ENCODE peak calls at places on chromosome 14, in four cellular contexts. G, E, P and I are unnamed samples.

GRCh38 chr14:35336171-35337073 is 44.2 kb downstream of the PSMA6 start:
- DNase-seq in G (peak; percentile 99), E (peak; percentile 88), P (peak; percentile 98), I (peak; percentile 64)

GRCh38 chr14:54935958-54936357 is 33.3 kb upstream of the GCH1 start:
- DNase-seq in G (peak; percentile 5), E (no peak), P (no peak), I (no peak)

GRCh38 chr14:34233619-34234018 is 228.4 kb downstream of the SPTSSA start:
- DNase-seq in G (no peak), E (no peak), P (no peak), I (no peak)

GRCh38 chr14:60650382-60650961 is 1.2 kb upstream of the SIX1 start:
- DNase-seq in G (no peak), E (no peak), P (no peak), I (no peak)

GRCh38 chr14:64734990-64735389 is 30.8 kb downstream of the PLEKHG3 start:
- DNase-seq in G (no peak), E (no peak), P (no peak), I (no peak)

GRCh38 chr14:65910108-65910507 is 497.6 kb downstream of the FUT8 start:
- DNase-seq in G (no peak), E (no peak), P (peak; percentile 35), I (no peak)

GRCh38 chr14:37985826-37986470 is 221.8 kb upstream of the SSTR1 start:
- DNase-seq in G (peak; percentile 77), E (peak; percentile 18), P (peak; percentile 55), I (no peak)

GRCh38 chr14:68190032-68190431 is 370.5 kb downstream of the RAD51B start:
- DNase-seq in G (no peak), E (no peak), P (no peak), I (no peak)

GRCh38 chr14:59069455-59069854 is 119.0 kb upstream of the DAAM1 start:
- DNase-seq in G (peak; percentile 77), E (no peak), P (no peak), I (no peak)

GRCh38 chr14:103319422-103319821 is 14.6 kb upstream of the EIF5 start:
- DNase-seq in G (no peak), E (no peak), P (no peak), I (no peak)
- TF ChIP-seq PHF8 in G (no peak), E (no peak), P (no peak), I (no peak)

GRCh38 chr14:103742499-103743255 is 27.1 kb downstream of the ZFYVE21 start:
- DNase-seq in G (no peak), E (no peak), P (no peak), I (no peak)

GRCh38 chr14:103743691-103744090 is 28.1 kb downstream of the ZFYVE21 start:
- DNase-seq in G (no peak), E (no peak), P (no peak), I (no peak)

GRCh38 chr14:103744621-103745395 is 29.2 kb downstream of the ZFYVE21 start:
- DNase-seq in G (no peak), E (no peak), P (no peak), I (no peak)

GRCh38 chr14:103746706-103747105 is 31.1 kb downstream of the ZFYVE21 start:
- DNase-seq in G (no peak), E (peak; percentile 31), P (no peak), I (no peak)

DNA sequence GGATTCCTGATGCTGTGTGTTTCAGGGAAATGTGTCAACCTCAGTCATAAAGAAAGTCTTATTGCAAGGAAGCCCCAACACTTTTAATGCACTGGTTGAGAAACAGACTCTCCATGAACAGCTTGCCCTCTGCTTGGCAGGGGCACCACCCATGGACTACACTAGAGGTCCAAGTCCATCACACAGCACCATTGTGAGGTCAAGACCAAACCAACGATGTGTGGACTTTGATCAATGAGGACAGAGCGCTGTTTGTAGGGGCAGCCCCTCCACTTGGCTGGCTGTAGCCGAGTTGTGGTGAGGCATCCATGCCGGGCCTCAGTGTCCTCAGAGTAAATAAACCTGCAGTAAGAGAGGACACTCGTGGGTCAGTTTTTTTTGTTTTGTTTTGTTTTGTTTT is 29.8 kb downstream of the ZFYVE21 start:
- DNase-seq in G (peak; percentile 61), E (no peak), P (no peak), I (no peak)
- H3K27ac ChIP-seq in G (no peak overlapping the region), E (no peak overlapping the region), P (no peak overlapping the region), I (no peak overlapping the region)

GRCh38 chr14:75578786-75579781 is 664 bp downstream of the FLVCR2 start:
- DNase-seq in G (peak; percentile 31), E (peak; percentile 3), P (peak; percentile 52), I (no peak)
- TF ChIP-seq PHF8 in G (no peak), E (no peak), P (no peak), I (no peak)

GRCh38 chr14:51504626-51505025 is 147.1 kb upstream of the FRMD6 start:
- DNase-seq in G (no peak), E (no peak), P (no peak), I (no peak)
- H3K27ac ChIP-seq in G (no peak overlapping the region), E (no peak overlapping the region), P (no peak overlapping the region), I (no peak overlapping the region)

GRCh38 chr14:50447491-50447890 is 50.8 kb upstream of the CDKL1 start:
- DNase-seq in G (no peak), E (no peak), P (peak; percentile 38), I (no peak)
- TF ChIP-seq PHF8 in G (no peak), E (no peak), P (no peak), I (no peak)

DNA sequence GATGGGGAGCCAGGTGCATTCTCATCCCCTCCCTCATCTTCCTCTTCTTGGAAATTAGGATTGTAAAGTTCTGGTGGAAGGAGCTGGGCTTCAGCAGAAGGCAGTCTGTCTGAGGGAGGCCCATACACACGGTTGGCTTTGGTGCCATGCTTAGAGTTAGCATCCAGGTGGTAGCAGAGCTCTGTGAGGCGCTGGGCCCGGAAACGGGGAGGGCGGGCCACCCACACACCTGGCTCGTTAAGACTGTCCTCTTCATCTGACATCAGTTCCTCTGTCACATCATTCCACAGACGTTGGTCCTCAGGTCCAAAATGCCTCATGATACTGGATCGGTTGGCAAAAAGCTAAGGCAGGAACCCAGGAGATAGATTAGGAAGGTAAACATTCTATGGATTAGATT is 4.9 kb upstream of the AJUBA start:
- DNase-seq in G (no peak), E (no peak), P (no peak), I (no peak)
- H3K27ac ChIP-seq in G (no peak overlapping the region), E (no peak overlapping the region), P (no peak overlapping the region), I (no peak overlapping the region)

GRCh38 chr14:95319312-95320075 is at the start of gene CLMN:
- DNase-seq in G (no peak), E (peak; percentile 23), P (peak; percentile 44), I (peak; percentile 69)
- TF ChIP-seq PHF8 in G (no peak), E (no peak), P (no peak), I (peak; percentile 27)